ENCODE peak calls at places on chromosomes 7 and 10, in eight cellular contexts. One of them, this sample, is unnamed.

GRCh38 chr10:119139464-119140067 is 25.9 kb downstream of the SFXN4 start:
- DNase-seq in HFF-Myc: no peak
- DNase-seq in mucosa of descending colon: peak; percentile 23
- DNase-seq in D721Med: no peak
- DNase-seq in lower lobe of right lung: peak; percentile 52
- DNase-seq in activated B cell treated with CpG ODN at 0.5 μM for 24 hours: peak; percentile 19
- DNase-seq in nephron progenitor cell: peak; percentile 46
- DNase-seq in CD8-positive, alpha-beta T cell: peak; percentile 49
- DNase-seq in this sample: peak; percentile 56

GRCh38 chr7:7944619-7945282 is 23.8 kb upstream of the GLCCI1 start:
- DNase-seq in nephron progenitor cell: no peak
- DNase-seq in activated B cell treated with CpG ODN at 0.5 μM for 24 hours: peak; percentile 48
- DNase-seq in CD8-positive, alpha-beta T cell: peak; percentile 44
- DNase-seq in HFF-Myc: no peak
- DNase-seq in mucosa of descending colon: peak; percentile 38
- DNase-seq in D721Med: no peak
- DNase-seq in lower lobe of right lung: no peak
- DNase-seq in this sample: no peak

GRCh38 chr7:141844256-141844655 is 3.0 kb upstream of the PRSS37 start:
- DNase-seq in HFF-Myc: no peak
- DNase-seq in D721Med: no peak
- DNase-seq in mucosa of descending colon: no peak
- DNase-seq in activated B cell treated with CpG ODN at 0.5 μM for 24 hours: no peak
- DNase-seq in nephron progenitor cell: no peak
- DNase-seq in CD8-positive, alpha-beta T cell: no peak
- DNase-seq in lower lobe of right lung: no peak
- DNase-seq in this sample: no peak

GRCh38 chr7:26166681-26167266 is 14.8 kb downstream of the NFE2L3 start:
- DNase-seq in activated B cell treated with CpG ODN at 0.5 μM for 24 hours: no peak
- DNase-seq in mucosa of descending colon: no peak
- DNase-seq in lower lobe of right lung: no peak
- DNase-seq in nephron progenitor cell: no peak
- DNase-seq in D721Med: no peak
- DNase-seq in HFF-Myc: no peak
- DNase-seq in CD8-positive, alpha-beta T cell: no peak
- DNase-seq in this sample: no peak

GRCh38 chr7:36657031-36657660 is 67.1 kb downstream of the AOAH start:
- DNase-seq in activated B cell treated with CpG ODN at 0.5 μM for 24 hours: no peak
- DNase-seq in D721Med: no peak
- DNase-seq in lower lobe of right lung: no peak
- DNase-seq in HFF-Myc: no peak
- DNase-seq in CD8-positive, alpha-beta T cell: no peak
- DNase-seq in nephron progenitor cell: no peak
- DNase-seq in mucosa of descending colon: no peak
- DNase-seq in this sample: no peak

GRCh38 chr7:151274936-151275812 is 26.7 kb upstream of the SMARCD3 start:
- DNase-seq in activated B cell treated with CpG ODN at 0.5 μM for 24 hours: no peak
- DNase-seq in CD8-positive, alpha-beta T cell: no peak
- DNase-seq in nephron progenitor cell: no peak
- DNase-seq in HFF-Myc: no peak
- DNase-seq in mucosa of descending colon: no peak
- DNase-seq in D721Med: no peak
- DNase-seq in lower lobe of right lung: no peak
- DNase-seq in this sample: no peak

GRCh38 chr7:44411306-44411705 is 79.2 kb downstream of the NUDCD3 start:
- DNase-seq in HFF-Myc: no peak
- DNase-seq in nephron progenitor cell: no peak
- DNase-seq in mucosa of descending colon: no peak
- DNase-seq in CD8-positive, alpha-beta T cell: no peak
- DNase-seq in D721Med: no peak
- DNase-seq in lower lobe of right lung: no peak
- DNase-seq in activated B cell treated with CpG ODN at 0.5 μM for 24 hours: no peak
- DNase-seq in this sample: no peak

GRCh38 chr7:22702516-22702915 is 24.5 kb upstream of the IL6 start:
- DNase-seq in activated B cell treated with CpG ODN at 0.5 μM for 24 hours: no peak
- DNase-seq in nephron progenitor cell: no peak
- DNase-seq in HFF-Myc: no peak
- DNase-seq in D721Med: no peak
- DNase-seq in CD8-positive, alpha-beta T cell: no peak
- DNase-seq in mucosa of descending colon: no peak
- DNase-seq in lower lobe of right lung: no peak
- DNase-seq in this sample: no peak

GRCh38 chr7:110880971-110881370 is 210.0 kb upstream of the LRRN3 start:
- DNase-seq in CD8-positive, alpha-beta T cell: no peak
- DNase-seq in lower lobe of right lung: no peak
- DNase-seq in activated B cell treated with CpG ODN at 0.5 μM for 24 hours: no peak
- DNase-seq in nephron progenitor cell: no peak
- DNase-seq in mucosa of descending colon: no peak
- DNase-seq in D721Med: no peak
- DNase-seq in HFF-Myc: no peak
- DNase-seq in this sample: no peak

GRCh38 chr10:102467971-102468438 is 16.7 kb upstream of the C10orf95 start:
- DNase-seq in CD8-positive, alpha-beta T cell: no peak
- DNase-seq in nephron progenitor cell: no peak
- DNase-seq in D721Med: no peak
- DNase-seq in mucosa of descending colon: peak; percentile 80
- DNase-seq in HFF-Myc: no peak
- DNase-seq in lower lobe of right lung: peak; percentile 62
- DNase-seq in activated B cell treated with CpG ODN at 0.5 μM for 24 hours: no peak
- DNase-seq in this sample: peak; percentile 87

GRCh38 chr7:90412458-90413184 is 9.4 kb downstream of the CLDN12 start:
- DNase-seq in mucosa of descending colon: peak; percentile 87
- DNase-seq in D721Med: no peak
- DNase-seq in lower lobe of right lung: no peak
- DNase-seq in HFF-Myc: no peak
- DNase-seq in nephron progenitor cell: peak; percentile 4
- DNase-seq in CD8-positive, alpha-beta T cell: peak; percentile 17
- DNase-seq in activated B cell treated with CpG ODN at 0.5 μM for 24 hours: no peak
- DNase-seq in this sample: no peak

GRCh38 chr10:123665371-123666286 is 526 bp upstream of the GPR26 start:
- DNase-seq in nephron progenitor cell: no peak
- DNase-seq in CD8-positive, alpha-beta T cell: no peak
- DNase-seq in D721Med: no peak
- DNase-seq in activated B cell treated with CpG ODN at 0.5 μM for 24 hours: no peak
- DNase-seq in HFF-Myc: no peak
- DNase-seq in mucosa of descending colon: no peak
- DNase-seq in lower lobe of right lung: no peak
- DNase-seq in this sample: no peak

GRCh38 chr10:123666318-123667291 is at the start of gene GPR26:
- DNase-seq in D721Med: no peak
- DNase-seq in lower lobe of right lung: no peak
- DNase-seq in mucosa of descending colon: no peak
- DNase-seq in CD8-positive, alpha-beta T cell: no peak
- DNase-seq in HFF-Myc: no peak
- DNase-seq in nephron progenitor cell: peak; percentile 74
- DNase-seq in activated B cell treated with CpG ODN at 0.5 μM for 24 hours: no peak
- DNase-seq in this sample: no peak

GRCh38 chr10:123663522-123663921 is 2.6 kb upstream of the GPR26 start:
- DNase-seq in lower lobe of right lung: no peak
- DNase-seq in CD8-positive, alpha-beta T cell: no peak
- DNase-seq in mucosa of descending colon: no peak
- DNase-seq in activated B cell treated with CpG ODN at 0.5 μM for 24 hours: no peak
- DNase-seq in HFF-Myc: no peak
- DNase-seq in D721Med: no peak
- DNase-seq in nephron progenitor cell: no peak
- DNase-seq in this sample: no peak
- TF ChIP-seq CTCF in lower lobe of right lung: no peak
- TF ChIP-seq CTCF in CD8-positive, alpha-beta T cell: no peak
- TF ChIP-seq CTCF in mucosa of descending colon: no peak
- TF ChIP-seq CTCF in activated B cell treated with CpG ODN at 0.5 μM for 24 hours: no peak
- TF ChIP-seq CTCF in HFF-Myc: no peak
- TF ChIP-seq CTCF in D721Med: no peak
- TF ChIP-seq CTCF in nephron progenitor cell: no peak
- TF ChIP-seq CTCF in this sample: no peak

DNA sequence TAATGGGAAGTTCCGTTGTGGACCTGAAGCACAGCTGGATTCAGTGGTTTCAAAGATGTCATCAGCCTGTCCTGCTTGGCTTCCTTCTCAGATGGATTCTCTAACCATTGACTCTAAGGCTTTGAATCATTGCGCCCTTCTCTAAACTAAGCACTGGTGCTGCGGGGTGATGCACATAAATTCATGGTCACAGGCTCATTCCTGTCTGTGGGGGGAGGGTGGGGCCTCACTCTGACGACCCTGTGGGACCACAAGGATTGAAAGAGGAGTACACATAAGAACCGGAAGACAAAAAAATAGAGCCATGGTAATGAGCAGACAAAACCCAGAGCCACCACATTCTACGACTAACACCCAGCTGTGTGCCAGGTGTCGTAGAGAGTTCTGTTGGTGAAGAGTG is 97.4 kb upstream of the YAE1 start:
- DNase-seq in HFF-Myc: no peak
- DNase-seq in activated B cell treated with CpG ODN at 0.5 μM for 24 hours: no peak
- DNase-seq in mucosa of descending colon: no peak
- DNase-seq in lower lobe of right lung: no peak
- DNase-seq in CD8-positive, alpha-beta T cell: no peak
- DNase-seq in nephron progenitor cell: no peak
- DNase-seq in D721Med: no peak
- DNase-seq in this sample: no peak
- TF ChIP-seq CTCF in HFF-Myc: no peak
- TF ChIP-seq CTCF in activated B cell treated with CpG ODN at 0.5 μM for 24 hours: no peak
- TF ChIP-seq CTCF in mucosa of descending colon: no peak
- TF ChIP-seq CTCF in lower lobe of right lung: no peak
- TF ChIP-seq CTCF in CD8-positive, alpha-beta T cell: no peak
- TF ChIP-seq CTCF in nephron progenitor cell: no peak
- TF ChIP-seq CTCF in D721Med: no peak
- TF ChIP-seq CTCF in this sample: no peak

GRCh38 chr7:112448376-112448775 is 1.9 kb upstream of the IFRD1 start:
- DNase-seq in D721Med: no peak
- DNase-seq in nephron progenitor cell: no peak
- DNase-seq in HFF-Myc: no peak
- DNase-seq in activated B cell treated with CpG ODN at 0.5 μM for 24 hours: no peak
- DNase-seq in lower lobe of right lung: no peak
- DNase-seq in CD8-positive, alpha-beta T cell: no peak
- DNase-seq in mucosa of descending colon: peak; percentile 17
- DNase-seq in this sample: no peak
- TF ChIP-seq CTCF in D721Med: no peak
- TF ChIP-seq CTCF in nephron progenitor cell: no peak
- TF ChIP-seq CTCF in HFF-Myc: no peak
- TF ChIP-seq CTCF in activated B cell treated with CpG ODN at 0.5 μM for 24 hours: no peak
- TF ChIP-seq CTCF in lower lobe of right lung: no peak
- TF ChIP-seq CTCF in CD8-positive, alpha-beta T cell: no peak
- TF ChIP-seq CTCF in mucosa of descending colon: no peak
- TF ChIP-seq CTCF in this sample: no peak

DNA sequence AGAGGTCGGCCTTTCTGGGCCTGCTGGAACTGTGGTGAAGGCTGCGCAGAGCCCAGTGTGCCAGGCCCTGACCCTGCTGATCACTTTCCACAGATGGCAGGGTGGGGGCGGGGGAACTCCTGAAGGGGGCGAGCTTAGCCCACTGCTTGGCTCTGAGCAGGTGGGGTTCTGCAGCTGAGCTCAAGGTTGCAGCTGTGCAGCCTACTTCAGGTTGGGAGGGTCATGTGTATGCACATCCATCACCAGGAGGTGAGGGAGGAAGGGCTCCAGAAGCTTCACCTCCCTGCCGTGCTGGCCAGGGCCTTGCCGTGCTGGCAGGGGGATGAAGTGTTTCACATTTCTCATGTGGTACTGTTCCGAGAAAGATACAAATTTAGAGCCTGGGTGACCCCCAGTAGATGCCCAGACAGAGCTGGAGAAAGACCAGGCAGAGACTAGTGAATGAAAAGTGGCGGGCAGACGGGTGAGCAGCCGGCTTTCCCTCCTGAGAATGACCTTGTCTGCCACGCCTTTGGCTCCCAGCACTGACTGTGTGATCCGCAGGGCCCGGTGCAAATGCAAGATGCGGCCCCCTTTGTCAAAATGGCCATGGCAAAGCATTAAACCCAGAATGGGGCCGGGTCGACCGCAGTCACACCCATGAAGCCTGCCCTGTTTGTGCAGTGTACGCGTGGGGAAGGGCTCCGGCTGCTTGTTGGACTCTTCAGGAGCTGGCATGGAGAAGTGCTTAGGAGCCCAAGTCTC is 25.2 kb downstream of the FAM241B start:
- DNase-seq in CD8-positive, alpha-beta T cell: no peak
- DNase-seq in activated B cell treated with CpG ODN at 0.5 μM for 24 hours: no peak
- DNase-seq in HFF-Myc: no peak
- DNase-seq in nephron progenitor cell: no peak
- DNase-seq in mucosa of descending colon: no peak
- DNase-seq in lower lobe of right lung: no peak
- DNase-seq in D721Med: no peak
- DNase-seq in this sample: no peak
- TF ChIP-seq CTCF in CD8-positive, alpha-beta T cell: no peak
- TF ChIP-seq CTCF in activated B cell treated with CpG ODN at 0.5 μM for 24 hours: no peak
- TF ChIP-seq CTCF in HFF-Myc: no peak
- TF ChIP-seq CTCF in nephron progenitor cell: no peak
- TF ChIP-seq CTCF in mucosa of descending colon: no peak
- TF ChIP-seq CTCF in lower lobe of right lung: no peak
- TF ChIP-seq CTCF in D721Med: no peak
- TF ChIP-seq CTCF in this sample: no peak

DNA sequence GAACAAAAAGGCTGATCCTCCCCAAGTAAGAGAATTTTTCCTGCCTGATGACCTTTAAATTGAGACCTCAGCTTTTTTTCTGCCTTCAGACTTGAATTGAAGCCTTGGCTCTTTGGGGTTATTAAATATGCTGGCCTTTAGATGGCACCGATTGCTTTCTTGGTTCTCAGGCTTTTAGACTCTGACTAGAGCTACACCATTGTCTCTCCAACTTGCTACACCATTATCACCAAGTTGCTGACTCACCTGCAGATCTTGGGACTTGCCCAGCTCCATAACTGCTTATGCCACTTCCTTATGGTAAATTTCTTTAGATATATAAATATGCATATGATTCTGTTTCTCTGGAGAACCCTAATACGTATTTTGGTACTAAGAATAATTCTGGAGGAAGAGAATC is 3.1 kb upstream of the ABCA13 start:
- DNase-seq in nephron progenitor cell: no peak
- DNase-seq in HFF-Myc: no peak
- DNase-seq in CD8-positive, alpha-beta T cell: no peak
- DNase-seq in activated B cell treated with CpG ODN at 0.5 μM for 24 hours: no peak
- DNase-seq in lower lobe of right lung: no peak
- DNase-seq in D721Med: no peak
- DNase-seq in mucosa of descending colon: no peak
- DNase-seq in this sample: no peak
- TF ChIP-seq CTCF in nephron progenitor cell: no peak
- TF ChIP-seq CTCF in HFF-Myc: no peak
- TF ChIP-seq CTCF in CD8-positive, alpha-beta T cell: no peak
- TF ChIP-seq CTCF in activated B cell treated with CpG ODN at 0.5 μM for 24 hours: no peak
- TF ChIP-seq CTCF in lower lobe of right lung: no peak
- TF ChIP-seq CTCF in D721Med: no peak
- TF ChIP-seq CTCF in mucosa of descending colon: no peak
- TF ChIP-seq CTCF in this sample: no peak

GRCh38 chr10:69333205-69333604 is 54.9 kb downstream of the HK1 start:
- DNase-seq in nephron progenitor cell: no peak
- DNase-seq in CD8-positive, alpha-beta T cell: no peak
- DNase-seq in D721Med: no peak
- DNase-seq in activated B cell treated with CpG ODN at 0.5 μM for 24 hours: no peak
- DNase-seq in lower lobe of right lung: peak; percentile 72
- DNase-seq in mucosa of descending colon: no peak
- DNase-seq in HFF-Myc: no peak
- DNase-seq in this sample: no peak
- TF ChIP-seq CTCF in nephron progenitor cell: no peak
- TF ChIP-seq CTCF in CD8-positive, alpha-beta T cell: no peak
- TF ChIP-seq CTCF in D721Med: no peak
- TF ChIP-seq CTCF in activated B cell treated with CpG ODN at 0.5 μM for 24 hours: no peak
- TF ChIP-seq CTCF in lower lobe of right lung: peak; percentile 39
- TF ChIP-seq CTCF in mucosa of descending colon: no peak
- TF ChIP-seq CTCF in HFF-Myc: peak; percentile 5
- TF ChIP-seq CTCF in this sample: no peak

GRCh38 chr10:113000876-113001598 is 51.0 kb downstream of the TCF7L2 start:
- DNase-seq in D721Med: no peak
- DNase-seq in lower lobe of right lung: peak; percentile 58
- DNase-seq in activated B cell treated with CpG ODN at 0.5 μM for 24 hours: no peak
- DNase-seq in mucosa of descending colon: no peak
- DNase-seq in CD8-positive, alpha-beta T cell: no peak
- DNase-seq in HFF-Myc: no peak
- DNase-seq in nephron progenitor cell: no peak
- DNase-seq in this sample: no peak
- TF ChIP-seq CTCF in D721Med: no peak
- TF ChIP-seq CTCF in lower lobe of right lung: no peak
- TF ChIP-seq CTCF in activated B cell treated with CpG ODN at 0.5 μM for 24 hours: no peak
- TF ChIP-seq CTCF in mucosa of descending colon: no peak
- TF ChIP-seq CTCF in CD8-positive, alpha-beta T cell: no peak
- TF ChIP-seq CTCF in HFF-Myc: no peak
- TF ChIP-seq CTCF in nephron progenitor cell: no peak
- TF ChIP-seq CTCF in this sample: no peak